ENCODE peak calls at places on chromosomes 1 and 21, in five cellular contexts. K, S, U, V and A are unnamed samples.

GRCh38 chr1:67615886-67616285 is 69.1 kb upstream of the GADD45A start:
- DNase-seq in K (no peak), V (no peak), U (no peak), S (no peak), A (no peak)

GRCh38 chr1:80212021-80212420 is 1205.5 kb upstream of the ADGRL4 start:
- DNase-seq in U (no peak), S (no peak), V (no peak), K (no peak), A (no peak)

GRCh38 chr21:41761211-41762181 is 5.4 kb downstream of the RIPK4 start:
- DNase-seq in K (no peak), S (peak; percentile 91), U (no peak), V (no peak), A (no peak)

GRCh38 chr1:171494086-171494485 is 8.8 kb downstream of the PRRC2C start:
- DNase-seq in S (no peak), K (no peak), U (no peak), V (no peak), A (no peak)

GRCh38 chr1:162011337-162012012 is 12.2 kb downstream of the OLFML2B start:
- DNase-seq in S (no peak), U (no peak), K (no peak), V (peak; percentile 14), A (no peak)

GRCh38 chr1:111399792-111400610 is 27.5 kb downstream of the OVGP1 start:
- DNase-seq in K (peak; percentile 38), U (peak; percentile 49), V (peak; percentile 12), S (no peak), A (peak; percentile 56)

GRCh38 chr1:27427329-27427728 is 34.9 kb downstream of the GPR3 start:
- DNase-seq in U (no peak), V (no peak), S (no peak), K (no peak), A (no peak)

GRCh38 chr21:37157938-37158337 is 84.9 kb downstream of the TTC3 start:
- DNase-seq in K (no peak), S (no peak), U (no peak), V (no peak), A (no peak)

GRCh38 chr1:100860397-100860991 is 34.1 kb downstream of the EXTL2 start:
- DNase-seq in K (no peak), U (no peak), S (no peak), V (no peak), A (no peak)

GRCh38 chr1:63124666-63125191 is 197.6 kb upstream of the FOXD3 start:
- DNase-seq in V (no peak), U (peak; percentile 38), K (no peak), S (no peak), A (no peak)

GRCh38 chr1:36258960-36259344 is 34.7 kb downstream of the THRAP3 start:
- DNase-seq in S (no peak), U (no peak), K (no peak), V (no peak), A (no peak)

GRCh38 chr1:245621589-245621988 is 466.8 kb downstream of the KIF26B start:
- DNase-seq in V (no peak), K (no peak), U (no peak), S (no peak), A (no peak)